ENCODE peak calls at places on chromosomes 6 and 20, in nine cellular contexts. X is HCT116; O is hepatocyte; R is CD8-positive, alpha-beta T cell; K is HFF-Myc; M is MM.1S; P is suprapubic skin; Y is cardiac muscle cell; I is esophagus squamous epithelium. D is an unnamed sample.
A peak's percentile ranks its signal among the peaks of the same experiment; 100 is the strongest.

GRCh38 chr6:71012871-71013456 is 56.1 kb upstream of the B3GAT2 start:
- DNase-seq in X (peak; percentile 42), O (peak; percentile 70), R (no peak), K (peak; percentile 21), M (peak; percentile 67), P (no peak), Y (peak; percentile 67), I (no peak), D (peak; percentile 21)

GRCh38 chr6:43791752-43792422 is 21.9 kb downstream of the VEGFA start:
- DNase-seq in X (no peak), O (no peak), R (no peak), K (no peak), M (no peak), P (no peak), Y (no peak), I (no peak), D (no peak)

GRCh38 chr6:39266782-39267355 is 37.6 kb upstream of the KCNK5 start:
- DNase-seq in X (no peak), O (no peak), R (no peak), K (no peak), M (no peak), P (no peak), Y (no peak), I (no peak), D (no peak)

GRCh38 chr20:38473353-38473795 is 731 bp downstream of the RALGAPB start:
- DNase-seq in X (no peak), O (peak; percentile 59), R (no peak), K (peak; percentile 9), M (peak; percentile 37), P (no peak), Y (peak; percentile 58), I (no peak), D (peak; percentile 15)

GRCh38 chr6:121733216-121733615 is 297.8 kb downstream of the GJA1 start:
- DNase-seq in X (no peak), O (no peak), R (no peak), K (peak; percentile 11), M (no peak), P (no peak), Y (no peak), I (no peak), D (no peak)

GRCh38 chr6:45420083-45420908 is 42.6 kb upstream of the SUPT3H start:
- DNase-seq in X (no peak), O (peak; percentile 10), R (peak; percentile 49), K (no peak), M (peak; percentile 83), P (no peak), Y (no peak), I (no peak), D (no peak)

GRCh38 chr20:54474866-54475265 is 527 bp upstream of the DOK5 start:
- DNase-seq in X (no peak), O (no peak), R (no peak), K (no peak), M (no peak), P (no peak), Y (peak; percentile 2), I (no peak), D (no peak)

GRCh38 chr20:57685134-57685851 is 24.5 kb downstream of the PMEPA1 start:
- DNase-seq in X (no peak), O (no peak), R (no peak), K (no peak), M (no peak), P (no peak), Y (no peak), I (no peak), D (no peak)

GRCh38 chr6:64750910-64751309 is 956.1 kb downstream of the EYS start:
- DNase-seq in X (no peak), O (no peak), R (no peak), K (no peak), M (no peak), P (no peak), Y (no peak), I (no peak), D (no peak)

GRCh38 chr20:543369-544152 is at the start of gene CSNK2A1:
- DNase-seq in X (peak; percentile 89), O (peak; percentile 98), R (peak; percentile 96), K (peak; percentile 80), M (peak; percentile 93), P (peak; percentile 96), Y (peak; percentile 98), I (peak; percentile 61), D (peak; percentile 78)

GRCh38 chr6:36223706-36224105 is 27.2 kb downstream of the BRPF3 start:
- DNase-seq in X (no peak), O (no peak), R (no peak), K (no peak), M (no peak), P (no peak), Y (no peak), I (no peak), D (no peak)

GRCh38 chr20:50613438-50614169 is 77.7 kb downstream of the RIPOR3 start:
- DNase-seq in X (no peak), O (no peak), R (no peak), K (no peak), M (no peak), P (no peak), Y (no peak), I (no peak), D (no peak)

GRCh38 chr20:3777726-3778629 is 3.3 kb downstream of the SPEF1 start:
- DNase-seq in X (no peak), O (peak; percentile 69), R (no peak), K (no peak), M (no peak), P (peak; percentile 92), Y (peak; percentile 37), I (no peak), D (no peak)

GRCh38 chr6:130675072-130675471 is 152.1 kb upstream of the SMLR1 start:
- DNase-seq in X (no peak), O (no peak), R (no peak), K (no peak), M (no peak), P (no peak), Y (no peak), I (no peak), D (peak; percentile 23)

GRCh38 chr6:133262804-133263203 is 21.6 kb downstream of the EYA4 start:
- DNase-seq in X (no peak), O (no peak), R (no peak), K (no peak), M (no peak), P (no peak), Y (no peak), I (no peak), D (no peak)

GRCh38 chr6:34638834-34639736 is 57.5 kb downstream of the ILRUN start:
- DNase-seq in X (no peak), O (peak; percentile 58), R (no peak), K (no peak), M (no peak), P (no peak), Y (peak; percentile 52), I (no peak), D (no peak)

GRCh38 chr20:10853176-10853575 is 179.4 kb upstream of the JAG1 start:
- DNase-seq in X (no peak), O (no peak), R (no peak), K (no peak), M (no peak), P (no peak), Y (no peak), I (no peak), D (peak; percentile 73)

GRCh38 chr6:30981942-30982772 is 1.4 kb upstream of the MUC21 start:
- DNase-seq in X (no peak), O (peak; percentile 53), R (no peak), K (peak; percentile 44), M (no peak), P (no peak), Y (peak; percentile 68), I (no peak), D (no peak)

GRCh38 chr6:26193467-26194328 is 106.5 kb downstream of the HFE start:
- DNase-seq in X (no peak), O (no peak), R (no peak), K (no peak), M (no peak), P (no peak), Y (no peak), I (no peak), D (no peak)

DNA sequence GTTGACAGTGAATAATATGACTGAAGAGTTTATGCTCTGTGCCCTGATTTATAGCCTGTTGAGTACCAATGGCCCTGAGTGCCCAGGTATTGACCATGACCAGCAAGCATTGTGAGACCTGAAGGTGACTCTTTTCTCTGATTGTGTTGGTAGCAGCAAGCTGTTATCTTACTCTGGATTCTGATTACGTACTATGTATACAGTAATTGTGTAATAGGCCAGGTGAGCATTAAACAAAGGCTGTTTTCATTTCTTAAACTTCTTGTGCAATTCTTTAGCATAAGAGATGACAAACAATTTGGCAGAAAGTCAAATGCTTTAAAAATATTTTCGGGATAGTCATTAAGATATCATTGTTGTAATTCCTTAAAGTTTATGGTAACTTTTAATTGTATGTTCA is 111.7 kb upstream of the PTPRK start:
- DNase-seq in X (no peak), O (peak; percentile 8), R (no peak), K (no peak), M (no peak), P (no peak), Y (no peak), I (no peak), D (no peak)
- TF ChIP-seq CTCF in X (no peak), O (no peak), R (no peak), K (no peak), M (no peak), P (no peak), Y (no peak), I (no peak), D (no peak)

GRCh38 chr6:41602422-41602743 is 35.9 kb upstream of the MDFI start:
- DNase-seq in X (no peak), O (no peak), R (no peak), K (no peak), M (no peak), P (peak; percentile 76), Y (no peak), I (no peak), D (no peak)
- H3K4me3 ChIP-seq in X (no peak overlapping the region), O (no peak overlapping the region), R (no peak overlapping the region), K (no peak overlapping the region), M (no peak overlapping the region), P (no peak overlapping the region), Y (no peak overlapping the region), I (no peak overlapping the region), D (no peak overlapping the region)

GRCh38 chr20:45322952-45323383 is 14.9 kb upstream of the MATN4 start:
- DNase-seq in X (peak; percentile 31), O (peak; percentile 65), R (no peak), K (no peak), M (no peak), P (no peak), Y (peak; percentile 58), I (no peak), D (no peak)
- TF ChIP-seq CTCF in X (peak; percentile 28), O (peak; percentile 52), R (no peak), K (peak; percentile 4), M (peak; percentile 22), P (no peak), Y (peak; percentile 15), I (peak; percentile 34), D (peak; percentile 20)

DNA sequence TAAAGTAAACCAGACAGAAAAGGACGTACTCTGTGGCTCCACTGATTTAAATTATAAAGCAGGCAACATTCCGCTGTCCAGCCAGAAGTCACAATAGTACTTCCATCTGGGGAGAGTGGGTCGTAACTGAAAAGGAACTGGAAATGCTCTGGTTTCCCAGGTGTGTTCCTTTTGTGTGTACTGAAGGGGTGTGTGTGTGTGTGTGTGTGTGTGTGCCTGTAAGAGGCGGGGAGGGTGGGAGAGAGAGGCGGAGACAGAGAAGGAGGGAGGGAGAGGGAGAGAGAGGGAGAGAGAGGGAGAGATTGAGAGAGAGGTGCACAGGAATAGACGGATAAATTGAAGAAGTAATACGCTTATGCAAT is 178.4 kb upstream of the ZNF184 start:
- DNase-seq in X (peak; percentile 61), O (peak; percentile 50), R (no peak), K (no peak), M (no peak), P (no peak), Y (peak; percentile 47), I (no peak), D (no peak)
- H3K4me3 ChIP-seq in X (peak overlapping the region; percentile 2), O (peak overlapping the region; percentile 34), R (no peak overlapping the region), K (peak overlapping the region; percentile 31), M (no peak overlapping the region), P (no peak overlapping the region), Y (peak overlapping the region; percentile 38), I (no peak overlapping the region), D (peak overlapping the region; percentile 38)